ENCODE peak calls at places on chromosomes 11 and 22, in six cellular contexts. I is AG04450, L is heart right ventricle, M is cardiac fibroblast, Z is right lobe of liver, Q is bronchial epithelial cell. V is an unnamed sample.

GRCh38 chr11:134655189-134655937 is 243.3 kb upstream of the B3GAT1 start:
- DNase-seq in Z (peak; percentile 22), M (no peak), I (no peak), Q (no peak), L (no peak), V (peak; percentile 67)

GRCh38 chr11:117984471-117984870 is 1.7 kb upstream of the IL10RA start:
- DNase-seq in L (no peak), Q (peak; percentile 12), Z (no peak), I (no peak), M (no peak), V (no peak)

GRCh38 chr11:130425156-130425555 is 3.3 kb downstream of the ADAMTS8 start:
- DNase-seq in Q (no peak), L (no peak), Z (no peak), I (no peak), M (no peak), V (no peak)

GRCh38 chr11:19923631-19924030 is 211.0 kb downstream of the NAV2 start:
- DNase-seq in M (no peak), L (no peak), I (no peak), Q (no peak), Z (no peak), V (no peak)

GRCh38 chr22:29625090-29625825 is 21.8 kb downstream of the NF2 start:
- DNase-seq in Z (no peak), M (peak; percentile 79), L (no peak), Q (peak; percentile 64), I (no peak), V (peak; percentile 54)

GRCh38 chr11:72308226-72309073 is 64.5 kb upstream of the PHOX2A start:
- DNase-seq in L (no peak), Q (peak; percentile 87), Z (no peak), M (peak; percentile 87), I (peak; percentile 91), V (no peak)

GRCh38 chr11:88179141-88179540 is 3.9 kb upstream of the RAB38 start:
- DNase-seq in Q (peak; percentile 99), L (no peak), I (no peak), Z (no peak), M (no peak), V (no peak)

GRCh38 chr22:48396785-48397530 is 1430.7 kb downstream of the BRD1 start:
- DNase-seq in Z (peak; percentile 67), L (no peak), M (no peak), I (no peak), Q (no peak), V (no peak)

DNA sequence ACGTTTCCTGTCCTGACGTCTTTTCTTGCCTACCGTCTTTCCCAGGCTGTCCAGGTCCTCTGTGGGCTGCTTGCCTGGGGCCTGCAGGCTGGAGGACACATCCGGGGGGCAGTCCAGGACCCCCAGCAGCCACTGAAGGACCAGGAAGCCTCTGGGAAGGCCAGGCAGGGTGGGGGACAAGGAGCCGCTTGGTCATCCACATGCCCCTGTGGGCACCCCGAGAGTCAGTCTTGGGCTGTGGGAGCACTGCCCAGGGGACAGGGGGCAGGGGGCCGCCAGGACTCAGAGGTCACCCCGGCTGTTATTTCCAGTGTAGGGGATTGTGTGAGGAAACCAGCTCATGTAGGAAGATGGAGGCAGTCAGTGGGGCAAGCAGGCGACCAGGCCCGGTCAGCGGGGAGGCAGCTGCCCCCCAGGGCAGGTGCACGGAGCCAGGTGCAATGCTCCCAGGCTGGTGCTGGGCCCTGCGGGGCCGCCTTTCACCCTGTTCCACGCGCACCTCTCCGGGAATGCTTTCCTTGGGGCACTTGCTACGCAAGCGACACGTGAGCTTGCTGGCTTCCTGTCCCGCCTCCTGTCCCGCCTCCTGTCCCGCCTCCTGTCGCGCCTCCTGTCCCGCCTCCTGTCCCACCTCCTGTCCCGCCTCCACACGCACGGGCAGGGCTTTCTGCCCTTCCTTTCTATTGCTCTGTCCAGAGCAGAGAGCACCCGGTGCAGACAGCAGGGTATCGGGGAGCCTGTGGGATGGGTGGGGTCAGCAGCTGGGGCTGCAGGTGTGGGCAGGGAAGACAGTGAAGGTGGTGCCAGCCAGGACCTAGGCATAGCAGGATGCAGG is 39.5 kb downstream of the MUC5B start:
- DNase-seq in L (peak; percentile 92), I (peak; percentile 80), Z (peak; percentile 93), M (peak; percentile 95), Q (peak; percentile 69), V (peak; percentile 80)
- H3K4me3 ChIP-seq in L (peak overlapping the region; percentile 51), I (peak overlapping the region; percentile 61), Z (peak overlapping the region; percentile 55), M (peak overlapping the region; percentile 40), Q (peak overlapping the region; percentile 45), V (peak overlapping the region; percentile 66)

DNA sequence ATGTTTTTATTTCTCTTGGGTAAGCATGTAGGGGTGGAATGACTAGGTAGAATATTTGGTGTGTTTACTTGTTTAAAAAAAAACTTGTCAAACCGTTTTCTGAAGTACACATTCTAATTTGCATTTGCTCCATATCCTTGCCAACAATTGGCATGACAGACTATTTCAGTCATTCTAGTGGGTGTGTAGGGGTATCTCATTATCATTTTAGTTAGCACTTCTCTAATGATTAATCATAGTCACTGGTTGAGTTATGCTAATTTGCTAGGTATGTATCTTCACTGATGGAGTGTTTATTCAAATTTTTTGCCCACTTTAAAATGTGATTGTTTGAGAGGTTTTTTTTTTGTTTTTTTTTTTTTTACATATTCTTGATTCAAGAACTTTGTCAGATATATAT is 64.3 kb downstream of the C11orf65 start:
- DNase-seq in L (no peak), Q (no peak), I (no peak), Z (no peak), M (no peak), V (no peak)
- H3K4me3 ChIP-seq in L (no peak overlapping the region), Q (no peak overlapping the region), I (no peak overlapping the region), Z (no peak overlapping the region), M (no peak overlapping the region), V (no peak overlapping the region)

DNA sequence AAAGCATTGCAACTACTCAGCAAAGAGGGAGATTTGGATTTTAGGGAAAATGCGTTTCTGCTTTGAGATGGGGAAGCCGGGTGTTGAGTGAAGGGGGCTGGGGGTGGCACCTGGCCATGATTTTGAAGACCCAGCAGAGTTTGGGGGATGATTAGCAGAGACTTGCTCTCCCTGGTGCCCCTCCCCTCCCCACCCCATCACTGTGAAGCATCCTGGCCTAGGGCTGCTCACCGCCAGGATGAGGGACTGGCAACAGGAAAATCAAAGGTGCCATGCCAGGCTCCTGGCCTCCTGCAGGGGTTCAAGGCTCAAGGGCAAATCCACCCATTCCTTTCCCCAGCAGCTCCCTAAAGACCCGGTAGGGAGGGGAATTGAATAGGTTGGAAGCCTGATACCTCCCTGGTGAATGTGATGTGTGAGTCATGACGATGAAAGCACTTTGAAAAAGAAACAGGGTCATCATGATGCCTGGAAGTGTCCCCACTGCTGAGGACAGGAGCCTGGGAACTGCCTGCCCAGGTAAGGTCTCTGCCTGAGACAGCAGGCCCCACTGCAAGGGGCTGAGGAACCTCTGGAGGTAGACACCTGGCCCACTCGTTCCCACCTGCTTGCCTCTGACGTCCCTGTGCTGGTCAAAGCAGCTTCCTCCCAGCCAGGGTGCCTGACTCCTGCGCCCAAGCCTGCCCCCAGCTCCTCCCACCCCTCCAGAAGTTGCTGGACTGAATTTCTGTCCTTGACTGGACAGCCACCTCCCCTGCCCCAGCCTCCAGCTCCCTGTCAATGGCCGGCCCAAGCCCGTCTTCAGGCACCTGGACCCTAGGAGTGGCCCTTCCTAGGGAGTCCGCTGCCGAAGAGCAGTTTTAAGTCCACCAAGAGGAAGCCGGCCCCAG is 1.7 kb downstream of the CHST1 start:
- DNase-seq in Q (peak; percentile 44), I (no peak), M (no peak), Z (peak; percentile 40), L (no peak), V (no peak)
- H3K4me3 ChIP-seq in Q (peak overlapping the region; percentile 35), I (no peak overlapping the region), M (peak overlapping the region; percentile 58), Z (peak overlapping the region; percentile 54), L (peak overlapping the region; percentile 81), V (no peak overlapping the region)

GRCh38 chr22:35736701-35737100 is 19.0 kb downstream of the APOL5 start:
- DNase-seq in L (no peak), Q (no peak), I (no peak), Z (no peak), M (no peak), V (no peak)

GRCh38 chr22:35740616-35741015 is 22.9 kb downstream of the APOL5 start:
- DNase-seq in Q (no peak), Z (no peak), M (no peak), L (no peak), I (no peak), V (no peak)

GRCh38 chr22:35736166-35736565 is 18.5 kb downstream of the APOL5 start:
- DNase-seq in M (no peak), Q (no peak), Z (no peak), L (no peak), I (no peak), V (no peak)

GRCh38 chr22:35739642-35740041 is 22.0 kb downstream of the APOL5 start:
- DNase-seq in Q (no peak), I (no peak), L (no peak), M (no peak), Z (no peak), V (no peak)

GRCh38 chr22:35739076-35739475 is 21.4 kb downstream of the APOL5 start:
- DNase-seq in Q (no peak), Z (no peak), L (no peak), M (no peak), I (no peak), V (no peak)
- H3K4me3 ChIP-seq in Q (no peak overlapping the region), Z (no peak overlapping the region), L (no peak overlapping the region), M (no peak overlapping the region), I (no peak overlapping the region), V (no peak overlapping the region)

DNA sequence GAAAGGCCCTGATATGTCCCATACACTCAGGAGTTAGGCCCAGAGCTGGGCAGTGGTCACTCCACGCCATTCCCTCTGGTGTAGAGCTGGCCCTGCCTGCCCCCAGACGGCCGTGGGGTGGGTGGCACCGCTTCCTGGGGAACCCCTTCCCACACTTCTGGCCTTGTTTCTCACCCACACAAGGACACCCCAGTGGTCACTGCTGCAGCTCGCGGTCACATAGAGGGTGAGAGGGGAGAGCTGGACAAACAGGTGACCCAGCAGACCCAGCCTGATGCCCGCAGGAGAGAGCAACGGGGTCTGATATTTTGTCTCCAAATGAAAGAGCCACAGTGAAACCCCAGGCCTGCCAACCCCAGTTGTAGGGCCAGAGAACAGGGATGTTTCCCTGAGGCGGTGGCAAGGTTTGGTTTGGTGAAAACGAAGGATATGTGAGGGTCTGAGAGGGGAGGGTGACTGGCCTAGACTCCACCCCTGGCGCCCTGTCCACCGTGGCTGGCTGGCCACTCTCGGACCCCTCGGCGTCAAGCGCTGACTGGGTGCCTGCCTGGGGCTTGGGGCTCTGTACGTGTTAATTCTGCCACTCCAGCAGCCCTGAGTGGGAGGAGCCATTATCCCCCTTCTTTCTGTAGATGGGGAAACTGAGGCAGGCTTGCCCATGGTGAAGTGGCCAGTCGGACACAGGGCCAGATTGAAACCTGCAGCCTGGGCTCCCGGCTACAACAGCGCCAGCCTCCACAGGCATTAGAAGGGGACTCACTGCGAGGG is 71.0 kb upstream of the PPARA start:
- DNase-seq in I (no peak), L (no peak), Z (peak; percentile 46), Q (no peak), M (no peak), V (no peak)
- H3K4me3 ChIP-seq in I (peak overlapping the region; percentile 18), L (peak overlapping the region; percentile 69), Z (no peak overlapping the region), Q (no peak overlapping the region), M (peak overlapping the region; percentile 2), V (no peak overlapping the region)

GRCh38 chr11:34050536-34050935 is 995 bp upstream of the CAPRIN1 start:
- DNase-seq in Q (peak; percentile 38), Z (no peak), M (peak; percentile 79), I (no peak), L (peak; percentile 22), V (no peak)
- H3K4me3 ChIP-seq in Q (peak overlapping the region; percentile 85), Z (peak overlapping the region; percentile 93), M (peak overlapping the region; percentile 63), I (peak overlapping the region; percentile 82), L (peak overlapping the region; percentile 77), V (peak overlapping the region; percentile 94)

DNA sequence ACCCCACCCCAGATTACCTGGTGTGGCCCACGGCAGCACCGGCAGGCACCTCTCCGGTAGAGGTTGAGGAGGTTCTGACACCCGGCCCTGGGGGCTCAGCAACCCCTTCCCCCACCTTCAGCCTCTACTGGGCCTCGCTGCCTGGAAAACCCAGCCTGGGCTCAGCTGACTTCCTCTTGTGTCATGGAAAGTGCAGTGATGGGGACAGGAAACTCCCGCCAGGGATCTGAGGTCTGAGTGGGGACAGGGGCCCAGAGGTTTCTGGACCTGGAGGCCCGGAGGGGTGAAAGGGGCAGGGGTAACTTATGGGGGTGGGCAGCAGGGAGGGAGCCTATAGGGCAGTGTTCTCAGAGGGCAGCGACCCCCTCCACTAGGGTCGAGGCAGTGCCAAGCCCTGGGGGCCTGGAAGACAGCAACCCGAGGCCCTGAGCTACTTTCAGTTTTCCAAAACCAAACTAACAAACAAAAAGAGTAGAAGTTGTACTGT is 10.0 kb upstream of the CD5 start:
- DNase-seq in L (no peak), Z (no peak), Q (no peak), M (no peak), I (no peak), V (no peak)
- H3K4me3 ChIP-seq in L (no peak overlapping the region), Z (no peak overlapping the region), Q (no peak overlapping the region), M (no peak overlapping the region), I (no peak overlapping the region), V (no peak overlapping the region)

V was measured in Jurkat, Clone E6-1.